ENCODE peak calls at places on chromosome 3, in ten cellular contexts. L is fibroblast of lung, H is keratinocyte, J is mammary epithelial cell, E is astrocyte, P is endothelial cell of umbilical vein, O is neural progenitor cell, R is hepatocyte, X is K562, U is HCT116. G is an unnamed sample. For H4K20me1 and H3K79me2, the result is how much of the 10 kb centered on the place peaks cover.

GRCh38 chr3:116331370-116331769 is 113.9 kb downstream of the LSAMP start:
- DNase-seq in L (peak), H (no peak), J (no peak), E (peak), P (no peak), O (no peak), R (no peak), X (no peak), U (no peak), G (no peak)

GRCh38 chr3:112761062-112761638 is 85.5 kb downstream of the CD200R1L start:
- DNase-seq in L (peak), H (no peak), J (no peak), E (peak), P (peak), O (no peak), R (no peak), X (no peak), U (no peak), G (no peak)

GRCh38 chr3:188041193-188041592 is 112.8 kb upstream of the LPP start:
- DNase-seq in L (no peak), H (no peak), J (no peak), E (no peak), P (no peak), O (no peak), R (no peak), X (no peak), U (no peak), G (no peak)

GRCh38 chr3:59189561-59190338 is 139.9 kb upstream of the CFAP20DC start:
- DNase-seq in L (no peak), H (no peak), J (peak), E (no peak), P (no peak), O (no peak), R (peak), X (no peak), U (no peak), G (no peak)

GRCh38 chr3:176075046-176075445 is 1122.2 kb downstream of the TBL1XR1 start:
- DNase-seq in L (no peak), H (no peak), J (no peak), E (no peak), P (no peak), O (no peak), R (no peak), X (no peak), U (no peak), G (no peak)

GRCh38 chr3:131075632-131076328 is 49.1 kb downstream of the NEK11 start:
- DNase-seq in L (no peak), H (no peak), J (no peak), E (no peak), P (no peak), O (no peak), R (no peak), X (no peak), U (no peak), G (peak)

GRCh38 chr3:146217324-146217723 is 33.6 kb downstream of the PLSCR4 start:
- DNase-seq in L (peak), H (no peak), J (no peak), E (no peak), P (no peak), O (no peak), R (no peak), X (no peak), U (no peak), G (no peak)

GRCh38 chr3:77467702-77468407 is 428.0 kb downstream of the ROBO2 start:
- DNase-seq in L (peak), H (no peak), J (no peak), E (peak), P (no peak), O (no peak), R (peak), X (no peak), U (no peak), G (no peak)

GRCh38 chr3:114418724-114419543 is 125.1 kb downstream of the TIGIT start:
- DNase-seq in L (peak), H (peak), J (peak), E (peak), P (peak), O (peak), R (peak), X (peak), U (peak), G (peak)

GRCh38 chr3:55795736-55796135 is 308.6 kb upstream of the WNT5A start:
- DNase-seq in L (peak), H (no peak), J (no peak), E (peak), P (no peak), O (no peak), R (no peak), X (no peak), U (no peak), G (no peak)

GRCh38 chr3:178367817-178368617 is 168.2 kb upstream of the KCNMB2 start:
- DNase-seq in L (peak), H (no peak), J (no peak), E (peak), P (peak), O (no peak), R (no peak), X (no peak), U (no peak), G (no peak)

GRCh38 chr3:61333562-61333961 is 82.3 kb upstream of the FHIT start:
- DNase-seq in L (peak), H (no peak), J (no peak), E (peak), P (no peak), O (no peak), R (no peak), X (no peak), U (no peak), G (no peak)

GRCh38 chr3:196995027-196995426 is 26.4 kb upstream of the PIGZ start:
- DNase-seq in L (no peak), H (no peak), J (no peak), E (no peak), P (no peak), O (no peak), R (no peak), X (no peak), U (no peak), G (no peak)

GRCh38 chr3:5633960-5634359 is 446.5 kb downstream of the EDEM1 start:
- DNase-seq in L (no peak), H (no peak), J (no peak), E (no peak), P (no peak), O (no peak), R (no peak), X (no peak), U (no peak), G (no peak)

GRCh38 chr3:132660056-132660744 is at the start of gene UBA5:
- DNase-seq in L (peak), H (no peak), J (peak), E (peak), P (peak), O (peak), R (peak), X (peak), U (peak), G (peak)

GRCh38 chr3:151085889-151086483 is 522 bp downstream of the MED12L start:
- DNase-seq in L (peak), H (no peak), J (no peak), E (peak), P (no peak), O (peak), R (peak), X (no peak), U (no peak), G (peak)

GRCh38 chr3:101695779-101696372 is 9.4 kb upstream of the RPL24 start:
- DNase-seq in L (peak), H (no peak), J (peak), E (peak), P (peak), O (peak), R (peak), X (no peak), U (peak), G (peak)

GRCh38 chr3:127037423-127037841 is 54.5 kb downstream of the PLXNA1 start:
- DNase-seq in L (no peak), H (no peak), J (no peak), E (no peak), P (no peak), O (no peak), R (no peak), X (no peak), U (no peak), G (no peak)

GRCh38 chr3:55521086-55522060 is 34.3 kb upstream of the WNT5A start:
- DNase-seq in L (peak), H (no peak), J (peak), E (peak), P (no peak), O (no peak), R (no peak), X (no peak), U (no peak), G (no peak)

GRCh38 chr3:170007031-170007663 is 30.6 kb upstream of the GPR160 start:
- DNase-seq in L (peak), H (no peak), J (peak), E (peak), P (peak), O (no peak), R (no peak), X (no peak), U (no peak), G (peak)

GRCh38 chr3:100175637-100176250 is 61.4 kb upstream of the FILIP1L start:
- DNase-seq in L (no peak), H (no peak), J (no peak), E (no peak), P (no peak), O (peak), R (no peak), X (no peak), U (no peak), G (no peak)

GRCh38 chr3:103136621-103137020 is 701.8 kb downstream of the ZPLD1 start:
- DNase-seq in L (no peak), H (no peak), J (no peak), E (no peak), P (no peak), O (no peak), R (no peak), X (no peak), U (no peak), G (no peak)

GRCh38 chr3:99686955-99687612 is 48.7 kb downstream of the COL8A1 start:
- DNase-seq in L (peak), H (no peak), J (peak), E (no peak), P (peak), O (peak), R (peak), X (peak), U (peak), G (peak)

GRCh38 chr3:102181202-102181920 is 253.5 kb upstream of the ZPLD1 start:
- DNase-seq in L (peak), H (no peak), J (no peak), E (peak), P (peak), O (no peak), R (no peak), X (no peak), U (no peak), G (no peak)

GRCh38 chr3:44885618-44886017 is 11.2 kb downstream of the TGM4 start:
- DNase-seq in L (peak), H (peak), J (peak), E (peak), P (peak), O (no peak), R (peak), X (no peak), U (peak), G (no peak)

GRCh38 chr3:118987466-118987865 is 47.2 kb downstream of the IGSF11 start:
- DNase-seq in L (peak), H (no peak), J (no peak), E (peak), P (no peak), O (no peak), R (peak), X (no peak), U (no peak), G (no peak)

GRCh38 chr3:123082370-123083065 is 15.7 kb downstream of the PDIA5 start:
- DNase-seq in L (no peak), H (no peak), J (no peak), E (no peak), P (peak), O (no peak), R (no peak), X (peak), U (no peak), G (no peak)
- H4K20me1 ChIP-seq in L (under half), H (half or more), J (under half), E (half or more), P (under half), O (under half), R (under half), X (under half), U (under half), G (under half)

DNA sequence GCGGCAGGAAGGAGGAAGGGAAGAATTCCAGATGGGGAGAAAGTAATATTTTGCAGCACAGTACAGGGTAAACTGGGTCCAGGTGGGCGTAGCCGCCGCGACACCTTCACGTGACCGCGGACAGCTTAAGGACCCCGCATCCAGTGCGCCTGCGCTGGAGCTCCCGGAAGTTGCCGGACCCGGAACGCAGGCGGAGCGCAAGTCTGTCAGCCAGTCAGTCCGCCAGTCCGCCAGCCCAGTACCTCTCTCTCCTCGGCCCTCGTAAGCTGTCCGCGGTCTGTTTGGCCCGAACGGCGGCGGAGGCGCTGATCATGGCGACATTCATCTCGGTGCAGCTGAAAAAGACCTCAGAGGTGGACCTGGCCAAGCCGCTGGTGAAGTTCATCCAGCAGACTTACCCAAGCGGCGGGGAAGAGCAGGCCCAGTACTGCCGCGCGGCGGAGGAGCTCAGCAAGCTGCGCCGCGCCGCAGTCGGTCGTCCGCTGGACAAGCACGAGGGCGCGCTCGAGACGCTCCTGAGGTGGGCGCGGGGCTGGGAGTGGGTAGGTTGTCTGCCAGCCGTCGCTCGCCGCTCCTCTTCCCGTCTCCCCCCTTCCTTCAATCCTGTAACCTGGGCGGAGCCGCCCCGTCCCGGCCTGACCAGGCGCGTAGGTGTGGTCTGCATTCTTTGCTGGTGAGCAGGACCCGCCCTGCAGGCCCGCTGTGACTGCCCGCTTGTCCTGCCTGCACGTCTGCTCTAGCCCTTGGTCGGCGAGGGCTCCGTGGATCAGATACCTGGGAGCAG is at the start of gene PDCD6IP:
- DNase-seq in L (peak), H (peak), J (peak), E (peak), P (peak), O (peak), R (peak), X (peak), U (peak), G (peak)
- H3K4me3 ChIP-seq in L (peak), H (peak), J (peak), E (peak), P (peak), O (peak), R (peak), X (peak), U (peak), G (peak)

GRCh38 chr3:43286886-43287301 is 554 bp downstream of the SNRK start:
- DNase-seq in L (peak), H (no peak), J (peak), E (peak), P (no peak), O (peak), R (peak), X (peak), U (no peak), G (no peak)

GRCh38 chr3:43286115-43286885 is at the start of gene SNRK:
- DNase-seq in L (peak), H (peak), J (peak), E (peak), P (peak), O (peak), R (peak), X (peak), U (peak), G (peak)

GRCh38 chr3:43288366-43288765 is 2.0 kb downstream of the SNRK start:
- DNase-seq in L (peak), H (no peak), J (no peak), E (peak), P (peak), O (no peak), R (no peak), X (no peak), U (no peak), G (peak)

GRCh38 chr3:43288850-43289249 is 2.5 kb downstream of the SNRK start:
- DNase-seq in L (no peak), H (no peak), J (no peak), E (no peak), P (no peak), O (no peak), R (no peak), X (no peak), U (no peak), G (no peak)

GRCh38 chr3:43287514-43287913 is 1.2 kb downstream of the SNRK start:
- DNase-seq in L (peak), H (no peak), J (no peak), E (no peak), P (peak), O (no peak), R (no peak), X (no peak), U (no peak), G (peak)
- H3K79me2 ChIP-seq in L (under half), H (half or more), J (half or more), E (half or more), P (half or more), O (half or more), R (half or more), X (under half), U (half or more), G (under half)

DNA sequence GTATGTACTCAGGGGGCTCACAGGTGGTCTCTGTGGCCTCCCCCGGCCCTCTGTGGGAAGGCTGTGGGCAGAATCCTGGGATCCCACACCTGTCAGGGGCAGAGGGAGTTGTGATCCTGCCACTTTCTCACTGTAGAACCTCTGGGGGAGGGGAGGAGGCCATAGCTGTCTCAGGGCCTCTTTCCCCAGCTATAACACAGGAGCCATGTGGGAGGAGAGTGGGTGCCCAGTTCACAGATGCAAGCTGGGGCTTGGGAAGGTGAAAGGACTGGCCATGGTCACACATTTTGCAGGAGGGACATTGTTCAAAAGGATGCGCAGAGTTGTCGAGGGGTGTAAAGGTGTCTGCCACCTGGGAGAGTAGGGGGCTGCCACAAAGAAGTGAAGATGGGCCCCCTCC is 11.7 kb downstream of the MAPKAPK3 start:
- DNase-seq in L (no peak), H (no peak), J (no peak), E (no peak), P (no peak), O (no peak), R (no peak), X (no peak), U (no peak), G (no peak)
- H4K20me1 ChIP-seq in L (under half), H (under half), J (under half), E (under half), P (under half), O (under half), R (under half), X (under half), U (under half), G (under half)